ENCODE peak calls at places on chromosome 19, in nine cellular contexts. One of them, this sample, is unnamed.

GRCh38 chr19:46225558-46226004 is 4.0 kb upstream of the IGFL1 start:
- DNase-seq in ovary: no peak
- DNase-seq in CD8-positive, alpha-beta T cell: no peak
- DNase-seq in cardiac muscle cell: peak
- DNase-seq in keratinocyte: no peak
- DNase-seq in endodermal cell: peak
- DNase-seq in SK-N-SH: no peak
- DNase-seq in tibial nerve: no peak
- DNase-seq in fibroblast of the aortic adventitia: peak
- DNase-seq in this sample: no peak

GRCh38 chr19:14533450-14533849 is 4.1 kb downstream of the TECR start:
- DNase-seq in CD8-positive, alpha-beta T cell: no peak
- DNase-seq in cardiac muscle cell: no peak
- DNase-seq in endodermal cell: no peak
- DNase-seq in SK-N-SH: peak
- DNase-seq in fibroblast of the aortic adventitia: no peak
- DNase-seq in tibial nerve: no peak
- DNase-seq in ovary: no peak
- DNase-seq in keratinocyte: no peak
- DNase-seq in this sample: no peak

GRCh38 chr19:4198467-4199126 is 16.1 kb downstream of the ANKRD24 start:
- DNase-seq in CD8-positive, alpha-beta T cell: no peak
- DNase-seq in fibroblast of the aortic adventitia: no peak
- DNase-seq in cardiac muscle cell: no peak
- DNase-seq in ovary: no peak
- DNase-seq in keratinocyte: no peak
- DNase-seq in endodermal cell: no peak
- DNase-seq in tibial nerve: no peak
- DNase-seq in SK-N-SH: no peak
- DNase-seq in this sample: no peak

GRCh38 chr19:48654299-48655059 is 8.5 kb upstream of the CA11 start:
- DNase-seq in keratinocyte: no peak
- DNase-seq in tibial nerve: no peak
- DNase-seq in endodermal cell: no peak
- DNase-seq in ovary: no peak
- DNase-seq in CD8-positive, alpha-beta T cell: no peak
- DNase-seq in fibroblast of the aortic adventitia: no peak
- DNase-seq in cardiac muscle cell: no peak
- DNase-seq in SK-N-SH: peak
- DNase-seq in this sample: no peak

GRCh38 chr19:45254044-45254531 is 3.0 kb downstream of the MARK4 start:
- DNase-seq in tibial nerve: no peak
- DNase-seq in ovary: no peak
- DNase-seq in endodermal cell: peak
- DNase-seq in keratinocyte: no peak
- DNase-seq in SK-N-SH: peak
- DNase-seq in fibroblast of the aortic adventitia: no peak
- DNase-seq in CD8-positive, alpha-beta T cell: no peak
- DNase-seq in cardiac muscle cell: no peak
- DNase-seq in this sample: no peak

GRCh38 chr19:15640294-15640903 is at the start of gene CYP4F3:
- DNase-seq in tibial nerve: peak
- DNase-seq in ovary: peak
- DNase-seq in CD8-positive, alpha-beta T cell: no peak
- DNase-seq in keratinocyte: no peak
- DNase-seq in fibroblast of the aortic adventitia: no peak
- DNase-seq in endodermal cell: no peak
- DNase-seq in SK-N-SH: peak
- DNase-seq in cardiac muscle cell: no peak
- DNase-seq in this sample: no peak

GRCh38 chr19:13993554-13994308 is 12.4 kb downstream of the RFX1 start:
- DNase-seq in CD8-positive, alpha-beta T cell: no peak
- DNase-seq in fibroblast of the aortic adventitia: no peak
- DNase-seq in ovary: no peak
- DNase-seq in keratinocyte: no peak
- DNase-seq in cardiac muscle cell: no peak
- DNase-seq in SK-N-SH: peak
- DNase-seq in endodermal cell: no peak
- DNase-seq in tibial nerve: no peak
- DNase-seq in this sample: no peak

GRCh38 chr19:5407356-5407755 is 47.9 kb upstream of the ZNRF4 start:
- DNase-seq in cardiac muscle cell: no peak
- DNase-seq in endodermal cell: no peak
- DNase-seq in CD8-positive, alpha-beta T cell: no peak
- DNase-seq in ovary: no peak
- DNase-seq in keratinocyte: no peak
- DNase-seq in tibial nerve: no peak
- DNase-seq in SK-N-SH: peak
- DNase-seq in fibroblast of the aortic adventitia: peak
- DNase-seq in this sample: no peak

GRCh38 chr19:6590458-6591319 is at the start of gene CD70:
- DNase-seq in SK-N-SH: no peak
- DNase-seq in fibroblast of the aortic adventitia: no peak
- DNase-seq in cardiac muscle cell: peak
- DNase-seq in endodermal cell: peak
- DNase-seq in keratinocyte: no peak
- DNase-seq in ovary: no peak
- DNase-seq in tibial nerve: no peak
- DNase-seq in CD8-positive, alpha-beta T cell: peak
- DNase-seq in this sample: peak

GRCh38 chr19:18798384-18799352 is 7.6 kb upstream of the COMP start:
- DNase-seq in tibial nerve: no peak
- DNase-seq in keratinocyte: no peak
- DNase-seq in SK-N-SH: no peak
- DNase-seq in CD8-positive, alpha-beta T cell: no peak
- DNase-seq in endodermal cell: peak
- DNase-seq in cardiac muscle cell: no peak
- DNase-seq in ovary: no peak
- DNase-seq in fibroblast of the aortic adventitia: no peak
- DNase-seq in this sample: no peak

GRCh38 chr19:46753420-46754155 is 7.3 kb upstream of the STRN4 start:
- DNase-seq in cardiac muscle cell: peak
- DNase-seq in tibial nerve: peak
- DNase-seq in CD8-positive, alpha-beta T cell: peak
- DNase-seq in SK-N-SH: peak
- DNase-seq in keratinocyte: no peak
- DNase-seq in ovary: no peak
- DNase-seq in endodermal cell: peak
- DNase-seq in fibroblast of the aortic adventitia: no peak
- DNase-seq in this sample: peak

GRCh38 chr19:28213476-28214082 is 999.4 kb downstream of the UQCRFS1 start:
- DNase-seq in endodermal cell: no peak
- DNase-seq in ovary: no peak
- DNase-seq in CD8-positive, alpha-beta T cell: no peak
- DNase-seq in cardiac muscle cell: no peak
- DNase-seq in SK-N-SH: peak
- DNase-seq in tibial nerve: no peak
- DNase-seq in keratinocyte: no peak
- DNase-seq in fibroblast of the aortic adventitia: peak
- DNase-seq in this sample: no peak

GRCh38 chr19:44525721-44526430 is 3.6 kb downstream of the CEACAM20 start:
- DNase-seq in endodermal cell: no peak
- DNase-seq in cardiac muscle cell: no peak
- DNase-seq in tibial nerve: no peak
- DNase-seq in keratinocyte: no peak
- DNase-seq in SK-N-SH: no peak
- DNase-seq in ovary: no peak
- DNase-seq in CD8-positive, alpha-beta T cell: no peak
- DNase-seq in fibroblast of the aortic adventitia: no peak
- DNase-seq in this sample: no peak

GRCh38 chr19:46408611-46409039 is 4.7 kb downstream of the CCDC8 start:
- DNase-seq in keratinocyte: no peak
- DNase-seq in cardiac muscle cell: peak
- DNase-seq in CD8-positive, alpha-beta T cell: no peak
- DNase-seq in fibroblast of the aortic adventitia: peak
- DNase-seq in endodermal cell: peak
- DNase-seq in tibial nerve: peak
- DNase-seq in SK-N-SH: no peak
- DNase-seq in ovary: peak
- DNase-seq in this sample: no peak

GRCh38 chr19:40807147-40808020 is 8.4 kb downstream of the EGLN2 start:
- DNase-seq in keratinocyte: no peak
- DNase-seq in SK-N-SH: no peak
- DNase-seq in endodermal cell: peak
- DNase-seq in cardiac muscle cell: peak
- DNase-seq in tibial nerve: no peak
- DNase-seq in CD8-positive, alpha-beta T cell: no peak
- DNase-seq in ovary: no peak
- DNase-seq in fibroblast of the aortic adventitia: no peak
- DNase-seq in this sample: no peak

GRCh38 chr19:5851302-5851701 is at the start of gene FUT3:
- DNase-seq in keratinocyte: no peak
- DNase-seq in ovary: no peak
- DNase-seq in endodermal cell: no peak
- DNase-seq in cardiac muscle cell: no peak
- DNase-seq in tibial nerve: no peak
- DNase-seq in fibroblast of the aortic adventitia: no peak
- DNase-seq in SK-N-SH: no peak
- DNase-seq in CD8-positive, alpha-beta T cell: no peak
- DNase-seq in this sample: no peak

GRCh38 chr19:48842744-48843162 is 6.5 kb upstream of the HSD17B14 start:
- DNase-seq in keratinocyte: no peak
- DNase-seq in ovary: peak
- DNase-seq in SK-N-SH: peak
- DNase-seq in CD8-positive, alpha-beta T cell: peak
- DNase-seq in endodermal cell: peak
- DNase-seq in cardiac muscle cell: peak
- DNase-seq in fibroblast of the aortic adventitia: peak
- DNase-seq in tibial nerve: peak
- DNase-seq in this sample: no peak

GRCh38 chr19:3068071-3068470 is 5.8 kb upstream of the TLE5 start:
- DNase-seq in tibial nerve: no peak
- DNase-seq in SK-N-SH: peak
- DNase-seq in ovary: no peak
- DNase-seq in endodermal cell: no peak
- DNase-seq in CD8-positive, alpha-beta T cell: no peak
- DNase-seq in fibroblast of the aortic adventitia: no peak
- DNase-seq in cardiac muscle cell: no peak
- DNase-seq in keratinocyte: no peak
- DNase-seq in this sample: no peak

GRCh38 chr19:34838753-34839431 is 65.9 kb upstream of the ZNF599 start:
- DNase-seq in tibial nerve: no peak
- DNase-seq in fibroblast of the aortic adventitia: peak
- DNase-seq in endodermal cell: peak
- DNase-seq in SK-N-SH: no peak
- DNase-seq in ovary: no peak
- DNase-seq in keratinocyte: no peak
- DNase-seq in cardiac muscle cell: peak
- DNase-seq in CD8-positive, alpha-beta T cell: no peak
- DNase-seq in this sample: no peak
- TF ChIP-seq CTCF in tibial nerve: no peak
- TF ChIP-seq CTCF in fibroblast of the aortic adventitia: peak
- TF ChIP-seq CTCF in endodermal cell: peak
- TF ChIP-seq CTCF in SK-N-SH: no peak
- TF ChIP-seq CTCF in ovary: no peak
- TF ChIP-seq CTCF in keratinocyte: peak
- TF ChIP-seq CTCF in cardiac muscle cell: peak
- TF ChIP-seq CTCF in CD8-positive, alpha-beta T cell: no peak
- TF ChIP-seq CTCF in this sample: no peak

DNA sequence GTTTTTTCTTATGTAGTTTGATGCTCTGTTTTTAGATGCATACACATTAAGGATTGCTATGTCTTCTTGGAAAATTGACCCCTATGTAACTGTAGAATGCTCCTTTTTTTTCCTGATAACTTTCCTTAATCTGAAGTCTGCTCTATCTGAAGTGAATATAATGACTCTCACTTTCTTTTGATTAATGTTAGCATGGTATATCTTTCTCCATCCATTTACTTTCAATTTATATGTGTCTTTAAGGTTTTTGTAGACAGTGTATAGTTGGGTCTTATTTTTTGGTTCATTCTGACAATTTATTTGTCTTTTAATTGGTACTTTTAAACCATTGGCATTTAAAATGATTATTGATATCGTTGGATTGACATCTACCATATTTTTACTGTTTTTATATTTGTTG is 92.3 kb downstream of the URI1 start:
- DNase-seq in keratinocyte: no peak
- DNase-seq in cardiac muscle cell: no peak
- DNase-seq in tibial nerve: no peak
- DNase-seq in CD8-positive, alpha-beta T cell: no peak
- DNase-seq in endodermal cell: no peak
- DNase-seq in SK-N-SH: no peak
- DNase-seq in ovary: no peak
- DNase-seq in fibroblast of the aortic adventitia: no peak
- DNase-seq in this sample: no peak
- TF ChIP-seq CTCF in keratinocyte: no peak
- TF ChIP-seq CTCF in cardiac muscle cell: no peak
- TF ChIP-seq CTCF in tibial nerve: no peak
- TF ChIP-seq CTCF in CD8-positive, alpha-beta T cell: no peak
- TF ChIP-seq CTCF in endodermal cell: no peak
- TF ChIP-seq CTCF in SK-N-SH: no peak
- TF ChIP-seq CTCF in ovary: no peak
- TF ChIP-seq CTCF in fibroblast of the aortic adventitia: no peak
- TF ChIP-seq CTCF in this sample: no peak

GRCh38 chr19:50412419-50412818 is 6.3 kb upstream of the SPIB start:
- DNase-seq in endodermal cell: no peak
- DNase-seq in cardiac muscle cell: no peak
- DNase-seq in SK-N-SH: no peak
- DNase-seq in ovary: no peak
- DNase-seq in keratinocyte: no peak
- DNase-seq in tibial nerve: no peak
- DNase-seq in CD8-positive, alpha-beta T cell: no peak
- DNase-seq in fibroblast of the aortic adventitia: no peak
- DNase-seq in this sample: no peak
- TF ChIP-seq CTCF in endodermal cell: no peak
- TF ChIP-seq CTCF in cardiac muscle cell: no peak
- TF ChIP-seq CTCF in SK-N-SH: no peak
- TF ChIP-seq CTCF in ovary: no peak
- TF ChIP-seq CTCF in keratinocyte: no peak
- TF ChIP-seq CTCF in tibial nerve: no peak
- TF ChIP-seq CTCF in CD8-positive, alpha-beta T cell: no peak
- TF ChIP-seq CTCF in fibroblast of the aortic adventitia: no peak
- TF ChIP-seq CTCF in this sample: no peak

DNA sequence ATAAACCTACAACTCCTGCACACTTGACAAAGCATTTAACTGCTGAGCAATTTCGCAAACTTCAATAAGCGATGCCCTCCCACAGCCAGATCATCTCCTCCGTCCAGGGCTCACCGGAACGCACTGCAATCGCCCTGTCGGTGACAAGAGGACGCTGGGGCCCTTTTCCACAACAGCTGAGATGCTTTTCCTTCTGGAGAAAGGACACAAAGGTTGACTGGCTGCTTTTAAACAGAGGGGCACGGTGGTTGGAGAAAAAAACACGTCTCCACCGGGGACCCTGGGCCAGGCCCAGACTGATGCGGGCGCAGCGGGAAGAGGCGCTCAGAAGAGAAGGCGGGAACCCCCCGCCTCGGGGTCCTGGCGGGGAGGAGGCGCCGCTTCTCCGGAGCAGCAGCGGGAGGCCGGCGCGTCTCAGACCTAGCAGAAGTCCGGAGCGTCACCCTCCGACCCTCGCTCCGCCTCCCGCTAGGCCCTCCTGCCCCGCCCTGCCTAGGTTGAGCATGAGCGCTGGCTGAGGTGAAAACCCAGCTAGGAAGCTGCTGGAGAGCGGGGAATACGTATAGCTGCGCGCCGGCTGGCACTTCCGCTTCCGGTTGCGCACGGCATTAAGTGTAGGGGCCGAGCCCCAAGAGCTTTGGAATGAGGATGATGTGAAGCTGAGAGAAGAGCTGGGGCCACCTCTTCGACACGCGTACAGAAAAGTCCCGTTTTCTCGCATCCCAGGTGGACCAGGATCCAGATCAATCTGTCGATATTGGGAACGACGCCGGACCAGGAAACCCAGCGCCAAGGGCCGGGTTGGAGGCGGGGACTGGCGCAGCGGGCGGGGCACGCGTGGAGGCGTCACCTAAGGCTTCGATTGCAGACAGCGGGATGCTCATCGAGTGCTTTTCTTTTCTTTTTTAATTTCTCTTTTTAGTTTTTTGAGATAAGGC is at the start of gene ZNF846:
- DNase-seq in CD8-positive, alpha-beta T cell: peak
- DNase-seq in keratinocyte: peak
- DNase-seq in endodermal cell: peak
- DNase-seq in fibroblast of the aortic adventitia: peak
- DNase-seq in SK-N-SH: peak
- DNase-seq in cardiac muscle cell: peak
- DNase-seq in tibial nerve: peak
- DNase-seq in ovary: peak
- DNase-seq in this sample: peak
- TF ChIP-seq CTCF in CD8-positive, alpha-beta T cell: no peak
- TF ChIP-seq CTCF in keratinocyte: no peak
- TF ChIP-seq CTCF in endodermal cell: peak
- TF ChIP-seq CTCF in fibroblast of the aortic adventitia: no peak
- TF ChIP-seq CTCF in SK-N-SH: no peak
- TF ChIP-seq CTCF in cardiac muscle cell: no peak
- TF ChIP-seq CTCF in tibial nerve: no peak
- TF ChIP-seq CTCF in ovary: no peak
- TF ChIP-seq CTCF in this sample: no peak